ENCODE peak calls at places on chromosomes 6 and 20, in eight cellular contexts. E, I, Z, T, Q, U, Y and C are unnamed samples.

GRCh38 chr6:44016131-44016870 is 111.0 kb downstream of the MRPL14 start:
- ATAC-seq in E (no peak), Q (no peak), I (no peak), Z (no peak), Y (no peak), T (no peak), U (no peak), C (no peak)

GRCh38 chr6:113276631-113277030 is 580.5 kb upstream of the MARCKS start:
- ATAC-seq in Q (no peak), Z (no peak), U (no peak), Y (no peak), I (no peak), T (no peak), E (no peak), C (no peak)

GRCh38 chr6:149266659-149267058 is 50.9 kb upstream of the TAB2 start:
- ATAC-seq in I (no peak), Y (peak; percentile 94), U (no peak), E (no peak), T (no peak), Q (no peak), Z (no peak), C (no peak)

GRCh38 chr6:168150551-168151444 is 71.8 kb upstream of the FRMD1 start:
- ATAC-seq in E (peak; percentile 51), Z (no peak), Q (peak; percentile 69), Y (no peak), I (peak; percentile 46), U (no peak), T (peak; percentile 70), C (no peak)

GRCh38 chr6:163719028-163719742 is 304.7 kb downstream of the QKI start:
- ATAC-seq in I (no peak), E (no peak), Z (no peak), U (no peak), Q (no peak), Y (no peak), T (no peak), C (no peak)

GRCh38 chr6:143015300-143015706 is 45.4 kb upstream of the AIG1 start:
- ATAC-seq in Q (no peak), E (no peak), Y (peak; percentile 86), T (no peak), Z (no peak), U (no peak), I (no peak), C (no peak)

GRCh38 chr6:142716097-142716496 is 228.9 kb downstream of the HIVEP2 start:
- ATAC-seq in T (no peak), Y (peak; percentile 51), Q (peak; percentile 98), Z (no peak), E (peak; percentile 50), I (no peak), U (no peak), C (no peak)

GRCh38 chr20:24034820-24035219 is 46.2 kb upstream of the GGTLC1 start:
- ATAC-seq in Q (peak; percentile 91), Y (no peak), Z (no peak), U (no peak), T (peak; percentile 62), I (no peak), E (no peak), C (no peak)

GRCh38 chr6:149393002-149393679 is 6.9 kb upstream of the SUMO4 start:
- ATAC-seq in U (no peak), Z (no peak), E (no peak), T (no peak), Q (no peak), Y (peak; percentile 27), I (no peak), C (no peak)

GRCh38 chr6:118899948-118900347 is 6.0 kb downstream of the ASF1A start:
- ATAC-seq in E (peak; percentile 49), Q (no peak), U (no peak), I (no peak), Y (peak; percentile 44), Z (no peak), T (no peak), C (no peak)

GRCh38 chr6:12077021-12077420 is 64.9 kb downstream of the HIVEP1 start:
- ATAC-seq in Y (no peak), I (no peak), Q (no peak), U (no peak), T (no peak), E (no peak), Z (no peak), C (no peak)

GRCh38 chr6:73079978-73080377 is 145.3 kb downstream of the KHDC1L start:
- ATAC-seq in Q (no peak), U (no peak), Y (peak; percentile 89), Z (no peak), T (peak; percentile 83), I (no peak), E (no peak), C (no peak)

GRCh38 chr6:107977283-107977682 is 19.3 kb upstream of the SEC63 start:
- ATAC-seq in Y (no peak), I (peak; percentile 41), E (no peak), T (no peak), Z (no peak), U (no peak), Q (no peak), C (no peak)
- TF ChIP-seq CTCF in Y (no peak), I (peak; percentile 39), E (peak; percentile 77), T (peak; percentile 77), Z (no peak), U (peak; percentile 40), Q (peak; percentile 57), C (peak; percentile 34)

DNA sequence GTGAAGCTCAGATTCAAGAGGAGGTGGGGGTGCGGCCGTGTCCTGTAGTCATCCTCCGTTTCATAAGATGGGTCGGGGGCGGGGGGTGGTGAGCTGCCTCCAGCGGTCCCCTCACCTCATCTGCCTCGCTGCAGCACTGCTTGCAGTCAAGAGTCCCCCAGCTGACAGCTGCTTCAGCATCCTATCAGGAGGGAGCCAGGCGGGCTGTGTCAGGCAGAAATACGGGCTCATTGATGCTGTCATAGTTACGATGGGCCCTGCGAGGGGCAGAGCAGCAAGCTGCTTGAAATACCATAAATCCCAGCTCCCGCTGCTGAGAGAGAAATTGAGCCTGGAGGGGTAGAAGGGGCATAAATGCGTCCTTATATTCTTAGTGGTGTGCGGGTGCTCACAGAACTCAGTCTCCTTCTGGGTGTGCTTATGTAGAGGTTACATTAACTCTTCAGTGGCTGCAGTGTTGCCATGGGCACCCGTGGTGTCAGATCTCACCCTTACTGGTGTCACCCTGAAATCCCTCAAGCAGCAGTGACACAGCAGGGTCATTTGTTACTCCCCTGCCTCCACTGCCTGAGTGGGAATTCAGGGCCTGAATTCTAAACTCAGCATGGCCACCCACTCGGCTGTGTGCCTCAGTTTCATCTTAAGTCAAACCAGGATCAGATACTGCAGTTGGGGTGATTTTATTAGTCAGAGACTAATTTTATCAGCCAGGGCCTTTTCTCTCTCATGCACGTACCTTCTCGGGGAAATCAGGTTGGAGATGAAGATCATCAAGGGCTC is 21.8 kb downstream of the CCDC167 start:
- ATAC-seq in U (no peak), E (no peak), I (no peak), Z (no peak), T (no peak), Q (no peak), Y (no peak), C (no peak)
- TF ChIP-seq POLR2AphosphoS5 in U (no peak), E (no peak), I (no peak), Z (no peak), T (no peak), Q (no peak), Y (peak; percentile 20), C (no peak)

GRCh38 chr6:70667711-70668498 is at the start of gene SMAP1:
- ATAC-seq in I (peak; percentile 93), Q (peak; percentile 93), U (peak; percentile 96), Y (peak; percentile 93), Z (peak; percentile 99), T (peak; percentile 98), E (peak; percentile 86), C (peak; percentile 99)
- TF ChIP-seq CTCF in I (no peak), Q (peak; percentile 21), U (peak; percentile 4), Y (no peak), Z (peak; percentile 13), T (no peak), E (no peak), C (no peak)

GRCh38 chr6:160041608-160042007 is 72.7 kb downstream of the IGF2R start:
- ATAC-seq in E (no peak), Q (peak; percentile 51), I (no peak), U (peak; percentile 56), T (no peak), Y (no peak), Z (peak; percentile 83), C (peak; percentile 17)
- TF ChIP-seq POLR2AphosphoS5 in E (no peak), Q (no peak), I (no peak), U (no peak), T (no peak), Y (no peak), Z (no peak), C (no peak)

GRCh38 chr20:2418388-2418787 is 37.7 kb downstream of the TGM6 start:
- ATAC-seq in U (no peak), Z (no peak), E (no peak), T (no peak), I (no peak), Y (no peak), Q (peak; percentile 73), C (no peak)

GRCh38 chr20:2420510-2420909 is 39.8 kb downstream of the TGM6 start:
- ATAC-seq in U (no peak), I (no peak), E (no peak), Q (no peak), Z (no peak), T (no peak), Y (no peak), C (no peak)

GRCh38 chr20:2417142-2417541 is 36.4 kb downstream of the TGM6 start:
- ATAC-seq in U (no peak), Y (no peak), I (no peak), Z (peak; percentile 57), E (no peak), Q (no peak), T (no peak), C (no peak)

DNA sequence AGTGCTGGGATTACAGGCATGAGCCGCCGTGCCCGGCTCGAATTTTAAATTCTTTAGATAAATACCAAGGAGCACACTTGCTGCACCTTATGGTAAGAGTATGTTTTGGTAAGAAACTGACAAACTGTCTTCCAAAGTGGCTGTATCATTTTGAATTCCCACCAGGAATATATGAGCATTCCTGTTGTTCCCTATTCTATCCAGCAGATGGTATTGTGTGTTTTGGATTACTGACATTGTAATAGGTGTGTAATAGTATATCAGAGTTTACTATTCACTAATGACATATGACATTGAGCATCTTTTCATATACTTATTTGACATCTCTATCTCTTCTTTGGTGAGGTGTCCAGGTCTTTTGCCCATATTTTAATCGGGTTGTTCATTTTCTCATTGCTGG is 40.5 kb downstream of the TGM6 start:
- ATAC-seq in Y (no peak), E (no peak), Z (no peak), Q (peak; percentile 76), I (peak; percentile 72), U (no peak), T (no peak), C (no peak)
- TF ChIP-seq CTCF in Y (no peak), E (peak; percentile 40), Z (no peak), Q (peak; percentile 49), I (peak; percentile 37), U (no peak), T (peak; percentile 62), C (no peak)

GRCh38 chr20:25540273-25540672 is 45.1 kb downstream of the NINL start:
- ATAC-seq in I (peak; percentile 92), T (peak; percentile 51), Q (peak; percentile 17), E (peak; percentile 74), Y (peak; percentile 67), U (peak; percentile 79), Z (peak; percentile 61), C (peak; percentile 60)
- TF ChIP-seq POLR2AphosphoS5 in I (no peak), T (no peak), Q (no peak), E (no peak), Y (no peak), U (no peak), Z (no peak), C (peak; percentile 13)

GRCh38 chr6:132126150-132126549 is 175.0 kb upstream of the CCN2 start:
- ATAC-seq in E (no peak), U (no peak), Z (no peak), I (no peak), Y (no peak), Q (peak; percentile 35), T (no peak), C (no peak)
- TF ChIP-seq CTCF in E (peak; percentile 9), U (no peak), Z (no peak), I (no peak), Y (no peak), Q (peak; percentile 24), T (no peak), C (no peak)